ENCODE peak calls at places on chromosomes 16 and 17, in six cellular contexts. D, Z, R, V, G and Y are unnamed samples.

GRCh38 chr16:876041-876335 is 75.5 kb upstream of the GNG13 start:
- DNase-seq in D (no peak), Z (no peak), R (no peak), V (no peak), G (no peak), Y (no peak)

GRCh38 chr17:47941998-47942490 is 673 bp downstream of the PNPO start:
- DNase-seq in D (no peak), Z (no peak), R (no peak), V (no peak), G (peak), Y (no peak)

GRCh38 chr16:22053921-22054341 is 38.4 kb upstream of the VWA3A start:
- DNase-seq in D (no peak), Z (no peak), R (no peak), V (no peak), G (no peak), Y (no peak)

GRCh38 chr16:27640277-27640600 is 90.3 kb downstream of the KATNIP start:
- DNase-seq in D (peak), Z (no peak), R (no peak), V (no peak), G (no peak), Y (no peak)

GRCh38 chr17:9028632-9029570 is 7.6 kb downstream of the NTN1 start:
- DNase-seq in D (no peak), Z (no peak), R (no peak), V (no peak), G (no peak), Y (no peak)

GRCh38 chr16:72023962-72024361 is 15.4 kb downstream of the DHODH start:
- DNase-seq in D (no peak), Z (no peak), R (no peak), V (no peak), G (no peak), Y (no peak)

GRCh38 chr16:27634781-27635180 is 84.8 kb downstream of the KATNIP start:
- DNase-seq in D (no peak), Z (no peak), R (no peak), V (no peak), G (no peak), Y (no peak)

GRCh38 chr17:49523706-49524472 is 28.8 kb downstream of the NGFR start:
- DNase-seq in D (peak), Z (peak), R (no peak), V (peak), G (no peak), Y (peak)

GRCh38 chr16:47905771-47906170 is 250.0 kb downstream of the ABCC12 start:
- DNase-seq in D (no peak), Z (no peak), R (no peak), V (no peak), G (no peak), Y (no peak)

GRCh38 chr17:19238167-19238505 is 970 bp downstream of the EPN2 start:
- DNase-seq in D (peak), Z (peak), R (no peak), V (no peak), G (peak), Y (no peak)

GRCh38 chr16:23521037-23521743 is 10.9 kb upstream of the GGA2 start:
- DNase-seq in D (no peak), Z (no peak), R (peak), V (no peak), G (no peak), Y (no peak)

GRCh38 chr17:47295037-47295873 is 28.5 kb upstream of the EFCAB13 start:
- DNase-seq in D (peak), Z (no peak), R (no peak), V (no peak), G (no peak), Y (no peak)

GRCh38 chr16:55326261-55326802 is 2.3 kb downstream of the IRX6 start:
- DNase-seq in D (peak), Z (no peak), R (no peak), V (no peak), G (no peak), Y (no peak)

GRCh38 chr16:84286568-84287220 is 8.0 kb upstream of the WFDC1 start:
- DNase-seq in D (no peak), Z (peak), R (no peak), V (no peak), G (no peak), Y (no peak)

GRCh38 chr16:30585022-30585399 is 486 bp downstream of the ZNF785 start:
- DNase-seq in D (peak), Z (no peak), R (peak), V (no peak), G (no peak), Y (no peak)

GRCh38 chr16:87006789-87007745 is 310.1 kb downstream of the C16orf95 start:
- DNase-seq in D (no peak), Z (no peak), R (no peak), V (no peak), G (no peak), Y (no peak)

GRCh38 chr16:22300427-22301071 is 3.3 kb downstream of the POLR3E start:
- DNase-seq in D (peak), Z (no peak), R (peak), V (peak), G (peak), Y (no peak)

GRCh38 chr16:84349852-84350565 is 18.3 kb upstream of the ATP2C2 start:
- DNase-seq in D (no peak), Z (no peak), R (no peak), V (no peak), G (no peak), Y (no peak)

GRCh38 chr17:37884516-37884915 is 39.7 kb upstream of the TBC1D3K start:
- DNase-seq in D (peak), Z (no peak), R (peak), V (no peak), G (no peak), Y (no peak)

GRCh38 chr16:86243571-86244154 is 266.7 kb upstream of the FOXF1 start:
- DNase-seq in D (no peak), Z (no peak), R (no peak), V (no peak), G (no peak), Y (no peak)

GRCh38 chr17:27968206-27968732 is 74.2 kb upstream of the NLK start:
- DNase-seq in D (no peak), Z (no peak), R (no peak), V (no peak), G (no peak), Y (no peak)

GRCh38 chr16:89864421-89864820 is 9.0 kb upstream of the TCF25 start:
- DNase-seq in D (no peak), Z (no peak), R (no peak), V (no peak), G (no peak), Y (no peak)

GRCh38 chr17:11909348-11909747 is 87.9 kb downstream of the ZNF18 start:
- DNase-seq in D (peak), Z (no peak), R (peak), V (no peak), G (no peak), Y (no peak)

GRCh38 chr17:29175349-29175748 is 4.8 kb downstream of the MYO18A start:
- DNase-seq in D (no peak), Z (no peak), R (no peak), V (no peak), G (no peak), Y (no peak)

GRCh38 chr17:3913531-3914318 is 2.5 kb downstream of the P2RX1 start:
- DNase-seq in D (peak), Z (peak), R (peak), V (peak), G (peak), Y (peak)
- H3K4me3 ChIP-seq in D (no peak), Z (no peak), R (peak), V (no peak), G (peak), Y (no peak)

GRCh38 chr17:40315206-40315605 is 6.2 kb downstream of the RARA start:
- DNase-seq in D (peak), Z (peak), R (no peak), V (no peak), G (no peak), Y (no peak)

GRCh38 chr17:40317880-40318834 is 9.2 kb downstream of the RARA start:
- DNase-seq in D (peak), Z (peak), R (peak), V (peak), G (peak), Y (peak)

GRCh38 chr17:40315678-40316570 is 6.9 kb downstream of the RARA start:
- DNase-seq in D (peak), Z (peak), R (peak), V (no peak), G (no peak), Y (no peak)

GRCh38 chr17:40317345-40317873 is 8.4 kb downstream of the RARA start:
- DNase-seq in D (peak), Z (peak), R (peak), V (peak), G (peak), Y (no peak)

GRCh38 chr17:40316571-40317344 is 7.8 kb downstream of the RARA start:
- DNase-seq in D (peak), Z (peak), R (peak), V (no peak), G (no peak), Y (no peak)
- H3K4me3 ChIP-seq in D (peak), Z (peak), R (no peak), V (peak), G (no peak), Y (no peak)

DNA sequence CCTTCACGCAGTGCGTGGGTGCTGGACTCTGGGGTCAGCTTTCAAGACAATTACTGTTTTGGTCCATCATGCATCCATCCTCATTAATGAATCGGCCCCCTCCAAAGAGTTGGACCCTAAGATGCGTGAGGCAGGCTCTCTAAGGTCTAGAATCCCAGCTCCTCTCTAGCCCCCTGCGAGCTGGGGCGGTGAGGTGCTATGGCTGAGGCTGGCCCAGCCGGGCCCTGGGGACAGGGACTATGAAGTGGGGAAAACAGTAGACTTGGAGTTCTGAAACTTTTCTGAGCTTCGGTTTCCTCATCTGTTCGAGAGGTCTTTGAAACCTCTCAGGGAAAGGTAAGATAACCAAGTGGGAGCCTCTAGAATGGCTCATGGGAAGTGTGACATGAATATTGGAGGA is 1.6 kb downstream of the SH2B1 start:
- DNase-seq in D (no peak), Z (no peak), R (no peak), V (no peak), G (no peak), Y (no peak)
- H3K4me3 ChIP-seq in D (no peak), Z (no peak), R (peak), V (no peak), G (no peak), Y (no peak)

GRCh38 chr17:45410144-45411091 is 22.3 kb downstream of the ARHGAP27 start:
- DNase-seq in D (peak), Z (no peak), R (peak), V (peak), G (peak), Y (peak)
- H3K4me3 ChIP-seq in D (no peak), Z (no peak), R (no peak), V (peak), G (peak), Y (peak)